ENCODE peak calls at places on chromosomes 4 and X, in eight cellular contexts. S is activated CD4-positive, CD25-positive, alpha-beta regulatory T cell; X is neuronal stem cell; D is D341Med; A is activated T-cell treated with anti-CD3 and anti-CD28 coated beads for 48 hours; J is HFFc6; H is GM04504; T is Daoy. B is an unnamed sample.

GRCh38 chr4:150063128-150063527 is 15.1 kb upstream of the DCLK2 start:
- DNase-seq in S (no peak), X (no peak), D (no peak), A (no peak), J (no peak), H (no peak), T (no peak), B (no peak)

GRCh38 chrX:133335027-133335426 is 80.3 kb downstream of the GPC4 start:
- DNase-seq in S (no peak), X (no peak), D (peak; percentile 14), A (no peak), J (no peak), H (peak; percentile 5), T (peak; percentile 6), B (peak; percentile 17)

GRCh38 chrX:10017866-10018265 is 50.7 kb downstream of the CLDN34 start:
- DNase-seq in S (no peak), X (no peak), D (no peak), A (no peak), J (peak; percentile 81), H (no peak), T (peak; percentile 71), B (no peak)

GRCh38 chr4:129453524-129453923 is 357.6 kb downstream of the C4orf33 start:
- DNase-seq in S (no peak), X (no peak), D (no peak), A (no peak), J (no peak), H (no peak), T (no peak), B (no peak)

GRCh38 chrX:45758738-45759397 is 558.2 kb upstream of the DIPK2B start:
- DNase-seq in S (peak; percentile 0), X (no peak), D (no peak), A (no peak), J (no peak), H (no peak), T (no peak), B (no peak)

GRCh38 chr4:179110356-179110755 is 1668.1 kb upstream of the AGA start:
- DNase-seq in S (no peak), X (no peak), D (peak; percentile 40), A (no peak), J (peak; percentile 3), H (no peak), T (peak; percentile 75), B (no peak)

GRCh38 chrX:136584545-136584944 is 52.5 kb downstream of the VGLL1 start:
- DNase-seq in S (no peak), X (no peak), D (no peak), A (peak; percentile 30), J (no peak), H (no peak), T (no peak), B (no peak)

GRCh38 chr4:1416051-1416947 is 10.1 kb upstream of the NKX1-1 start:
- DNase-seq in S (no peak), X (no peak), D (peak; percentile 40), A (no peak), J (no peak), H (no peak), T (peak; percentile 3), B (no peak)

GRCh38 chr4:161314371-161314770 is 849.4 kb downstream of the FSTL5 start:
- DNase-seq in S (no peak), X (no peak), D (no peak), A (no peak), J (no peak), H (no peak), T (no peak), B (no peak)

GRCh38 chr4:36326610-36327009 is 45.2 kb downstream of the DTHD1 start:
- DNase-seq in S (no peak), X (no peak), D (no peak), A (no peak), J (no peak), H (no peak), T (no peak), B (no peak)

GRCh38 chr4:61202638-61203495 is 2.7 kb downstream of the ADGRL3 start:
- DNase-seq in S (no peak), X (peak; percentile 29), D (peak; percentile 50), A (no peak), J (no peak), H (no peak), T (peak; percentile 4), B (no peak)

GRCh38 chr4:131499139-131499873 is 1649.8 kb upstream of the PCDH10 start:
- DNase-seq in S (no peak), X (no peak), D (no peak), A (no peak), J (peak; percentile 44), H (peak; percentile 56), T (peak; percentile 31), B (peak; percentile 29)

GRCh38 chr4:137664416-137664815 is 132.1 kb upstream of the PCDH18 start:
- DNase-seq in S (no peak), X (no peak), D (no peak), A (no peak), J (peak; percentile 76), H (peak; percentile 62), T (no peak), B (no peak)

GRCh38 chr4:116899536-116899935 is 185.8 kb downstream of the TRAM1L1 start:
- DNase-seq in S (no peak), X (no peak), D (no peak), A (no peak), J (no peak), H (no peak), T (no peak), B (no peak)

GRCh38 chrX:22365460-22365859 is 92.7 kb downstream of the CBLL2 start:
- DNase-seq in S (no peak), X (no peak), D (no peak), A (no peak), J (peak; percentile 75), H (peak; percentile 24), T (peak; percentile 61), B (peak; percentile 75)

GRCh38 chr4:24912252-24913098 is at the start of gene CCDC149:
- DNase-seq in S (no peak), X (peak; percentile 51), D (peak; percentile 92), A (peak; percentile 4), J (peak; percentile 34), H (no peak), T (peak; percentile 72), B (peak; percentile 25)

B was measured in stromal cell of bone marrow.